ENCODE peak calls at places on chromosomes 12 and 14, in six cellular contexts. U is suprapubic skin, I is transverse colon, V is stomach, J is A549, X is erythroblast. A is an unnamed sample.
A peak's percentile ranks its signal among the peaks of the same experiment; 100 is the strongest.

GRCh38 chr14:103198429-103199140 is 75.3 kb downstream of the TNFAIP2 start:
- DNase-seq in I (no peak), U (peak; percentile 66), X (no peak), V (no peak), J (peak; percentile 71), A (peak; percentile 49)

GRCh38 chr12:89486231-89486630 is 38.4 kb downstream of the GALNT4 start:
- DNase-seq in V (no peak), X (no peak), J (no peak), I (no peak), U (no peak), A (no peak)

GRCh38 chr12:120468271-120468845 is 1.2 kb downstream of the SRSF9 start:
- DNase-seq in V (peak; percentile 44), X (peak; percentile 54), J (peak; percentile 55), U (peak; percentile 66), I (peak; percentile 43), A (peak; percentile 38)

GRCh38 chr12:126447346-126447745 is 1382.1 kb downstream of the AACS start:
- DNase-seq in I (no peak), U (no peak), X (no peak), J (no peak), V (no peak), A (no peak)

GRCh38 chr12:11885261-11886038 is 185.3 kb upstream of the BCL2L14 start:
- DNase-seq in J (peak; percentile 80), I (peak; percentile 67), V (peak; percentile 46), X (no peak), U (no peak), A (peak; percentile 20)

GRCh38 chr12:100553851-100554404 is 19.6 kb upstream of the GAS2L3 start:
- DNase-seq in U (no peak), X (no peak), V (no peak), I (no peak), J (peak; percentile 16), A (no peak)

GRCh38 chr12:39236994-39237393 is 205.9 kb downstream of the KIF21A start:
- DNase-seq in U (no peak), X (no peak), J (peak; percentile 70), V (no peak), I (no peak), A (no peak)

GRCh38 chr12:42809226-42809625 is 219.7 kb upstream of the PRICKLE1 start:
- DNase-seq in J (no peak), X (no peak), U (no peak), I (no peak), V (no peak), A (no peak)

GRCh38 chr12:29710104-29710503 is 73.6 kb downstream of the TMTC1 start:
- DNase-seq in I (no peak), J (no peak), V (no peak), X (peak; percentile 1), U (no peak), A (no peak)

GRCh38 chr12:92034858-92035401 is 110.7 kb downstream of the BTG1 start:
- DNase-seq in V (peak; percentile 59), I (peak; percentile 73), U (no peak), J (peak; percentile 68), X (no peak), A (peak; percentile 3)

GRCh38 chr14:93040443-93040842 is 75.3 kb downstream of the ITPK1 start:
- DNase-seq in U (no peak), V (peak; percentile 59), I (peak; percentile 58), X (no peak), J (no peak), A (no peak)

GRCh38 chr12:39807043-39807442 is 187.4 kb upstream of the ABCD2 start:
- DNase-seq in I (no peak), V (no peak), X (peak; percentile 33), U (no peak), J (peak; percentile 63), A (no peak)

GRCh38 chr12:47889040-47889439 is 15.8 kb downstream of the VDR start:
- DNase-seq in I (no peak), X (no peak), J (no peak), U (no peak), V (no peak), A (no peak)

GRCh38 chr12:569091-569676 is 94.1 kb downstream of the NINJ2 start:
- DNase-seq in V (no peak), J (no peak), U (no peak), I (no peak), X (no peak), A (no peak)

GRCh38 chr12:103632554-103633216 is 45.6 kb downstream of the STAB2 start:
- DNase-seq in X (peak; percentile 73), V (peak; percentile 78), J (peak; percentile 62), I (peak; percentile 72), U (peak; percentile 66), A (peak; percentile 79)

GRCh38 chr14:99573000-99573330 is 31.0 kb downstream of the CCDC85C start:
- DNase-seq in I (no peak), J (no peak), X (no peak), U (no peak), V (no peak), A (no peak)

GRCh38 chr12:54879132-54879531 is 24.8 kb downstream of the MUCL1 start:
- DNase-seq in J (no peak), X (no peak), U (no peak), I (no peak), V (no peak), A (no peak)

GRCh38 chr12:97560359-97560758 is 97.8 kb downstream of the RMST start:
- DNase-seq in V (no peak), U (no peak), J (no peak), X (no peak), I (no peak), A (no peak)

GRCh38 chr12:1353451-1353850 is 240.9 kb downstream of the FBXL14 start:
- DNase-seq in J (no peak), I (no peak), U (no peak), V (no peak), X (no peak), A (no peak)

GRCh38 chr12:111152581-111152980 is 216.3 kb downstream of the PHETA1 start:
- DNase-seq in V (no peak), U (no peak), I (no peak), X (no peak), J (no peak), A (no peak)

GRCh38 chr14:101116065-101116464 is 212.5 kb upstream of the RTL1 start:
- DNase-seq in X (no peak), J (no peak), V (no peak), U (no peak), I (no peak), A (no peak)

GRCh38 chr14:25833341-25834121 is 764.3 kb downstream of the NOVA1 start:
- DNase-seq in J (peak; percentile 14), V (peak; percentile 27), I (peak; percentile 11), U (no peak), X (no peak), A (no peak)

GRCh38 chr12:4153343-4153892 is 120.1 kb upstream of the CCND2 start:
- DNase-seq in V (no peak), X (peak; percentile 85), J (no peak), I (peak; percentile 50), U (no peak), A (no peak)
- TF ChIP-seq POLR2A in V (no peak), X (no peak), J (no peak), I (no peak), U (no peak), A (no peak)

GRCh38 chr12:6849976-6850560 is 1.0 kb downstream of the CDCA3 start:
- DNase-seq in J (no peak), I (peak; percentile 7), V (no peak), X (no peak), U (no peak), A (no peak)

GRCh38 chr12:6851921-6852650 is at the start of gene USP5:
- DNase-seq in J (peak; percentile 100), X (peak; percentile 99), I (peak; percentile 99), U (peak; percentile 99), V (peak; percentile 99), A (peak; percentile 94)

GRCh38 chr12:6850796-6851152 is 312 bp downstream of the CDCA3 start:
- DNase-seq in V (no peak), U (no peak), I (no peak), J (no peak), X (no peak), A (no peak)

GRCh38 chr12:6852651-6853354 is 853 bp downstream of the USP5 start:
- DNase-seq in V (peak; percentile 32), U (no peak), I (peak; percentile 50), X (peak; percentile 95), J (peak; percentile 59), A (peak; percentile 58)

DNA sequence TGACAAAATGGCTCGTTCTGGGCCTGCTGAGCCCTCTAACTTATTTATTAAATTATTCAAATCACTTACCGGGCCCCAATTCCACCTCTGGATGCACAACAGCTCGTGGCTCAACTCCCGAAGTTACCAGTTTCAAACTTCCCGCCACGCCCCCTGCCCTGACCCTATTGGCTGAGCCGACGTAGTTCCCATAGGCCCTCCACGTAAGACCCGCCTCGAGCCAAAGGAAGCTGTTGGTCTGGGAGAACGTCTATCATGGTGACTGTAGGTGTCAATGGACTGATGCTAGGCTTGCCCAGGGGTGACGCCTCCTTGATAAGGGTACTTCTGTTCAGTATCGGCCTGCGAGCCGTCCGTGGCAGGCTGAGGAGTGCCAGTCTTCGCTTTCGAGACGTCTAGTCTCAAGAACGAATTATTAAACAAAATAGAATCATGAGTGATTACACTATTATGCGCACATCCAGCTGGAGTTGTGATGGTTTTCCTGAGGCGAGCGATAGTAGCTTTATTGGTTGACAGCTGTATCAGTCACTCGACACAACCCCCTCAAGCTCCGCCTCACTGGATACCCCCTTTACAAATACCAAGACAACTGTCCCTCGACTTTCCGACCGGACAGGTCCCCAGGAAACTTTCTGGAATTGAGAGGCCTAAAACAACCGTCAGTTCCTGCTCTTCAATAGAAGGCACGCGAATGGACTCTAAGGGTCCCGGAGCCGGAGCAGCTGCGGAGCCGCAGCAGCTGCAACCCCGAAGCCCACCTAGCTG is at the start of gene CDCA3:
- DNase-seq in V (peak; percentile 98), J (peak; percentile 99), X (peak; percentile 100), I (peak; percentile 95), U (peak; percentile 98), A (peak; percentile 98)
- TF ChIP-seq POLR2A in V (peak; percentile 83), J (peak; percentile 41), X (peak; percentile 100), I (peak; percentile 99), U (peak; percentile 76), A (peak; percentile 87)

GRCh38 chr14:73771848-73772705 is 57.9 kb upstream of the PNMA1 start:
- DNase-seq in V (peak; percentile 86), U (no peak), X (peak; percentile 95), J (no peak), I (peak; percentile 84), A (no peak)
- TF ChIP-seq POLR2A in V (no peak), U (no peak), X (peak; percentile 27), J (no peak), I (peak; percentile 20), A (no peak)

DNA sequence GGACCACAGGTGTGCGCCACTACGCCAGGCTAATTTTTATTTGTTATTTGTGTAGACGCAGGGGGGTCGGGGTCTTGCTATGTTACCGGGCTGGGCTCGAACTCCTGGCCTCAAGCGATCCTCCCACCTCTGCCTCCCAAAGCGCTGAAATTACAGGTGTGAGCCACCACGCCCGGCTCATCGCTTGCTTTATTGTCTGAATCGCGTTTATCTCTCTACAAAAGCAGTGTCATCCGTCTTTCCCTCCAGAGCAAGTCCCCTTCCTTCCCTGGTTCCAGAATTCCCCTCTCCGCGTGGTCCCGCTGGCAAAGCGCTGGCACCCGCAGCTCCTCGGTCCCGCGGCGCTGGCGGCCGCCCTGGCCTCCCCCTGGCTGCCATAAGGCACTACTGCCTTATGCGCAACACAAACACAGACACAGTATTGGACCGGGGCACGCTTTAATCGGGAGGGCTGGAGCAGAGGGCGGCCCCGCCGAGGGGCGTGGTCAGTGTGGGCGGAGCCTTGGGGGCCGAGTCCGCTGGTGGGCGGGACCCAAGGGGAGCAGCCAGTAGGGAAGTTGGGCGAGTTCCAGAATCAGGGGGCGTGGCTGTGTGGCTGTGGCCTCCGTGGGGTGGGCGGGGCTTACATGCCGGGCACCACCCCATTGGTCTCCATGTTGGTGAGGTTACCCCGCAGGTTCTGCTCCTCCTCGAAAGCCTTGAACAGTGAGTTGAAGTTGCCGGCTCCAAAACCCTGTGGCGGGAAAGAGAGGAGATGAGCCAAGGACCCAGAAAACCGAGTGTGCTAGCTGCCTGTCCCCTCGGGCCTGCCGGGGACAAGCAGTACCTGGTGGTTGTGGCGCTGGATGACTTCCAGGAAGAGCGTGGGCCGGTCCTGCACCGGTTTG is 19.3 kb downstream of the HPD start:
- DNase-seq in V (peak; percentile 100), X (peak; percentile 99), I (peak; percentile 100), J (peak; percentile 98), U (peak; percentile 99), A (peak; percentile 95)
- TF ChIP-seq POLR2A in V (no peak), X (peak; percentile 93), I (peak; percentile 55), J (peak; percentile 55), U (peak; percentile 29), A (peak; percentile 41)

A was measured in H54.